ENCODE peak calls at places on chromosome 1, in seven cellular contexts. N is GM23338; Y is mammary epithelial cell; D is GM06990; U is left lung; X is CD8-positive, alpha-beta T cell; E is endodermal cell. F is an unnamed sample. For H3K36me3, the result is how much of the 10 kb centered on the place peaks cover.

GRCh38 chr1:162387226-162388082 is 5.9 kb downstream of the C1orf226 start:
- DNase-seq in N (no peak), Y (no peak), D (no peak), U (no peak), X (no peak), E (peak), F (no peak)

GRCh38 chr1:147613506-147613905 is 56.8 kb downstream of the ACP6 start:
- DNase-seq in N (no peak), Y (no peak), D (no peak), U (no peak), X (no peak), E (no peak), F (no peak)

GRCh38 chr1:208595745-208596144 is 351.6 kb upstream of the PLXNA2 start:
- DNase-seq in N (no peak), Y (peak), D (no peak), U (no peak), X (no peak), E (no peak), F (no peak)

GRCh38 chr1:43441894-43442632 is 11.7 kb downstream of the HYI start:
- DNase-seq in N (no peak), Y (no peak), D (no peak), U (no peak), X (no peak), E (peak), F (no peak)

GRCh38 chr1:101122452-101123166 is 97.0 kb upstream of the DPH5 start:
- DNase-seq in N (no peak), Y (peak), D (peak), U (no peak), X (no peak), E (no peak), F (no peak)

GRCh38 chr1:43445618-43446387 is 7.9 kb downstream of the HYI start:
- DNase-seq in N (no peak), Y (no peak), D (no peak), U (peak), X (no peak), E (peak), F (no peak)

GRCh38 chr1:40820911-40821693 is 37.5 kb downstream of the KCNQ4 start:
- DNase-seq in N (no peak), Y (no peak), D (no peak), U (no peak), X (no peak), E (no peak), F (no peak)

GRCh38 chr1:93722081-93723031 is 40.7 kb upstream of the BCAR3 start:
- DNase-seq in N (peak), Y (no peak), D (no peak), U (no peak), X (no peak), E (no peak), F (no peak)

GRCh38 chr1:78833491-78833890 is 173.0 kb downstream of the ADGRL4 start:
- DNase-seq in N (no peak), Y (peak), D (no peak), U (no peak), X (no peak), E (no peak), F (peak)

GRCh38 chr1:198280080-198280479 is 123.3 kb downstream of the NEK7 start:
- DNase-seq in N (no peak), Y (no peak), D (no peak), U (no peak), X (no peak), E (no peak), F (no peak)

GRCh38 chr1:64194168-64195088 is 9.0 kb upstream of the UBE2U start:
- DNase-seq in N (no peak), Y (no peak), D (no peak), U (no peak), X (no peak), E (peak), F (no peak)

GRCh38 chr1:43284065-43284464 is 1.3 kb downstream of the C1orf210 start:
- DNase-seq in N (no peak), Y (no peak), D (no peak), U (no peak), X (no peak), E (peak), F (no peak)

GRCh38 chr1:213876531-213876930 is 111.2 kb upstream of the PROX1 start:
- DNase-seq in N (no peak), Y (no peak), D (no peak), U (no peak), X (no peak), E (peak), F (no peak)

GRCh38 chr1:84851839-84852238 is 41.2 kb downstream of the LPAR3 start:
- DNase-seq in N (no peak), Y (peak), D (no peak), U (no peak), X (no peak), E (no peak), F (peak)

GRCh38 chr1:41515131-41515678 is 30.7 kb upstream of the EDN2 start:
- DNase-seq in N (peak), Y (peak), D (no peak), U (peak), X (no peak), E (peak), F (no peak)

GRCh38 chr1:67645495-67646144 is 39.4 kb upstream of the GADD45A start:
- DNase-seq in N (no peak), Y (no peak), D (no peak), U (no peak), X (no peak), E (no peak), F (no peak)

GRCh38 chr1:7469255-7469938 is 301.7 kb upstream of the VAMP3 start:
- DNase-seq in N (no peak), Y (peak), D (no peak), U (no peak), X (no peak), E (no peak), F (no peak)

GRCh38 chr1:116881879-116882520 is 27.7 kb upstream of the PTGFRN start:
- DNase-seq in N (peak), Y (peak), D (no peak), U (peak), X (no peak), E (peak), F (no peak)

GRCh38 chr1:93471911-93472310 is 24.0 kb downstream of the FNBP1L start:
- DNase-seq in N (no peak), Y (peak), D (no peak), U (no peak), X (no peak), E (no peak), F (no peak)

GRCh38 chr1:40988280-40988679 is 8.8 kb downstream of the CTPS1 start:
- DNase-seq in N (no peak), Y (no peak), D (no peak), U (no peak), X (no peak), E (no peak), F (no peak)

GRCh38 chr1:85611390-85611789 is 30.8 kb downstream of the CCN1 start:
- DNase-seq in N (no peak), Y (peak), D (no peak), U (no peak), X (no peak), E (peak), F (no peak)

GRCh38 chr1:202521886-202522285 is 173.4 kb downstream of the PPP1R12B start:
- DNase-seq in N (no peak), Y (no peak), D (no peak), U (no peak), X (no peak), E (no peak), F (no peak)

GRCh38 chr1:10615336-10615735 is 140.6 kb downstream of the PEX14 start:
- DNase-seq in N (no peak), Y (no peak), D (no peak), U (no peak), X (no peak), E (peak), F (no peak)

GRCh38 chr1:17304827-17305177 is 3.2 kb upstream of the PADI4 start:
- DNase-seq in N (no peak), Y (no peak), D (no peak), U (no peak), X (no peak), E (peak), F (no peak)

GRCh38 chr1:28129150-28129549 is 40.7 kb upstream of the EYA3 start:
- DNase-seq in N (no peak), Y (peak), D (no peak), U (no peak), X (no peak), E (no peak), F (peak)

GRCh38 chr1:223748773-223749733 is 36.7 kb downstream of the CAPN2 start:
- DNase-seq in N (peak), Y (no peak), D (peak), U (peak), X (peak), E (peak), F (no peak)

GRCh38 chr1:16925635-16926490 is 4.1 kb downstream of the CROCC start:
- DNase-seq in N (no peak), Y (peak), D (no peak), U (no peak), X (no peak), E (no peak), F (no peak)

GRCh38 chr1:207304710-207305151 is 16.7 kb upstream of the CD55 start:
- DNase-seq in N (no peak), Y (peak), D (no peak), U (no peak), X (no peak), E (no peak), F (no peak)

GRCh38 chr1:117000142-117000541 is 1.4 kb upstream of the CD101 start:
- DNase-seq in N (no peak), Y (no peak), D (no peak), U (no peak), X (no peak), E (no peak), F (no peak)

DNA sequence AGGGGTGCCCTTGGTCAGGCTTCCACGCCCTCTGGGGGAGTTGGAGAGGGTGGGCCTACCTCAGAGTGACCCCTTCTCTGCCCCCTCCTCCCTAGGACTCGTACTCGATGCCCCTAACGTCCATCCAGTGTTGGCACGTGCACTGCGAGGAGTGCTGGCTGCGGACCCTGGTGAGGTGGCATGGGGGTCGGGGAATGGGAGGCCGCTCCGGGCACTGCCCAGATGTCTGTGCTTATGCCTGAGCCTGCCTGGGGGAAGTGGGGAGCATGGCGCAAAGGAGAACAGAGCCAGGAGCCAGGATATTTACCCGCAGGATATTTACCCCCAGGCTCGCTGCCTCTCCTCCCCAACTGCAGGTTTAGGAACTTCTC is 24.5 kb downstream of the TMEM53 start:
- DNase-seq in N (no peak), Y (no peak), D (no peak), U (no peak), X (no peak), E (no peak), F (no peak)
- H3K36me3 ChIP-seq in N (under half), Y (under half), D (under half), U (half or more), X (half or more), E (half or more), F (under half)

DNA sequence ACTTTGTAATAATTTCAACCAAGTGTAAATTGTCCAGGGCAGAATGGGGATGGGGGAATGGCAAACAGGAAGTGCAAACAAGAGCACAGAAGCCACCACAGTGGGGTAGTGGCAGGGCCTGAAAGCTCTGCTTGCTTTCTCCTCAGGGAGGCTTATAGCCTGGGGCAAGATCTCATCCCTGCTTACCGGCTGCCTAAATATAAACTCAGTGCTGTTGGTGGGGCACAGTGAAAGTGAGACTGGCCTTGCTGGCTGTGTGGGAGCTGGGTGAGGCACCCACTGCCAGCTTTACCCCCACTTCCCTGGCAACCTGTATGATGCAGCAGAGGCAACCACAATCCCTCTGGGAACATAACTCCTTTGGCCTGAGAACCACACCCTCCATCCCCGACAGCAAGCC is 15.2 kb downstream of the STYXL2 start:
- DNase-seq in N (no peak), Y (peak), D (no peak), U (no peak), X (no peak), E (peak), F (no peak)
- H3K4me3 ChIP-seq in N (no peak), Y (no peak), D (no peak), U (no peak), X (no peak), E (no peak), F (no peak)

GRCh38 chr1:21882721-21883415 is 54.2 kb downstream of the HSPG2 start:
- DNase-seq in N (no peak), Y (no peak), D (no peak), U (no peak), X (no peak), E (no peak), F (no peak)

GRCh38 chr1:21885236-21886037 is 51.7 kb downstream of the HSPG2 start:
- DNase-seq in N (no peak), Y (no peak), D (no peak), U (no peak), X (no peak), E (no peak), F (no peak)

GRCh38 chr1:21887216-21887736 is 49.8 kb downstream of the HSPG2 start:
- DNase-seq in N (no peak), Y (no peak), D (no peak), U (no peak), X (no peak), E (no peak), F (no peak)

GRCh38 chr1:21886486-21887215 is 50.5 kb downstream of the HSPG2 start:
- DNase-seq in N (no peak), Y (no peak), D (no peak), U (no peak), X (no peak), E (no peak), F (no peak)

DNA sequence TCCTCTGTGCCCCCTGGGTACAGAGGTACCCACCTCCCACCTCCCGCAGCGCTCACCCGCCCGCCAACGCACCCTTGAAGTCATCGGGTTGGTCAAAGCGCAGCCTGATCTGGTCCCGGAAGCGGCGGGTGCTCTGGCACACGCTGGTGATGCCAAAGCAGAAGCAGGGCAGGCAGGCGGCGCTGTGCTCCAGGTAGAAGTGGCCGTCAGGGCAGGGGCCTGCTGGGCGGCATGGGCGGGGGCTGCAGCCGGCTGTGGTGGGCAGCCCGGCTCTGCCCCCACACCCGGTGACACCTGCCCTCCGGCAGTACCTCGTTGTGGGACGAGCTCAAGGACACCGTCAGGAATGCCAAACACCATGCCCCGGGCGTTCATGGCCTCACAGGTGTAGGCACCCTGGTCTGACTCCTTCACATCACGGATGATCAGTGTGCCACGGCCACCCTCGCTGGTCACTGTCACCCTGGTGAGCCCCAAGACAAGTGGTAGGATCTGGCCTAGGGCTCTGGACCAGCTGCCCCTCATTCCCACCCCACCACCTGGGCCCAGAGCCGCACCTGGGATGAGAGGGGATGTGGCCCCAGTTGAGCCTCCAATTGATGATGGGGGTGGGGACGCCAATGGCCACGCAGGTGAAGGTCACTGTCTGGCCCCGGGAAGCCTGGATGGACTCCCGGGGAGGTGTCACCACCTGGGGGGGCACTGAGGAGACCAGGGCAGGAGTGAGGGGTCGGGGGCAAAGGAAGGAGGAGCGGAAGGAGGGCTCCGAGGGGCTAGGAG is 52.5 kb downstream of the HSPG2 start:
- DNase-seq in N (no peak), Y (no peak), D (no peak), U (no peak), X (no peak), E (no peak), F (no peak)
- TF ChIP-seq CTCF in N (no peak), Y (no peak), D (no peak), U (no peak), X (no peak), E (no peak), F (no peak)

GRCh38 chr1:35433714-35434113 is 123.5 kb downstream of the KIAA0319L start:
- DNase-seq in N (no peak), Y (no peak), D (no peak), U (no peak), X (no peak), E (no peak), F (no peak)
- H3K36me3 ChIP-seq in N (under half), Y (under half), D (under half), U (half or more), X (under half), E (half or more), F (under half)

DNA sequence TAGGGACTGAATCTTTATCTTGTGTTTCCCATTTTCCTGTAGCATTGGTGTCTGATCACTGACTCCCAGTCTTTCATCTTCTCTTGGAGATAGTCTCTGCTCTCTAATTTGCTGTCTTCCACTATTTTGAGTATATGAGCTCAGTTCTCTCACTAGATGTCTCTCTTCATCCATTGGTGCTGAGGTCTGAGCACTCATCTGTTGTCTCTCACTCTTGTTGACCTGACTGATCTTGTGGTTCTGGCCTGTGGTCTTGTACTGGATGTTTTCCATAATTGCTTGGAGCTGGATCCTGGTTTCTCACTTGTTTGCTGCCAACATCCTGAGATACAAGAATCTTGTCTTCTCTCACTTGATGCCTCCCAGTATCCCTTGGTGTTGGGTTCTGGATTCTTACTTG is 25.1 kb upstream of the S100A11 start:
- DNase-seq in N (no peak), Y (no peak), D (no peak), U (no peak), X (no peak), E (no peak), F (no peak)
- H3K4me3 ChIP-seq in N (no peak), Y (no peak), D (no peak), U (no peak), X (no peak), E (no peak), F (no peak)

GRCh38 chr1:237562247-237562823 is 328.4 kb downstream of the ZP4 start:
- DNase-seq in N (peak), Y (peak), D (peak), U (no peak), X (no peak), E (peak), F (peak)
- TF ChIP-seq CTCF in N (peak), Y (peak), D (peak), U (peak), X (peak), E (peak), F (peak)

DNA sequence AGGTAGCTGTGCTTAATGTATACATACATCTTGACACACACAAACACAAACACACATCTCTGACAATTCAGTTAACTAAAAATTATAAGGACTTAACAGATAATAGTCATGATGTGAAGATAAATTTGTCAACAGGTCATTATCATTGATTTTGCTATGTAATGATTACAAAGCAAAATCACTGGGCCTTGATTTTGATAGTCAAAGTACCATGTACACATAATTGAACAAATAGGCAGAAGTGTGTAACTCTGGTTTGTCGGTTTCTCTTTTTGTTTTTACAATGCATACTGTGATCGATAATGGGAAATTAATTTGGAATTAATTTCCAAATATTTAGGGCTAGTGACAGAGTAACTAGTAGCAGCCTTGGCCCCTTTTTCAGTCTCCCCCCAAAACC is 30.8 kb downstream of the PTBP2 start:
- DNase-seq in N (no peak), Y (no peak), D (no peak), U (no peak), X (no peak), E (no peak), F (no peak)
- H3K36me3 ChIP-seq in N (under half), Y (under half), D (under half), U (half or more), X (under half), E (half or more), F (under half)

DNA sequence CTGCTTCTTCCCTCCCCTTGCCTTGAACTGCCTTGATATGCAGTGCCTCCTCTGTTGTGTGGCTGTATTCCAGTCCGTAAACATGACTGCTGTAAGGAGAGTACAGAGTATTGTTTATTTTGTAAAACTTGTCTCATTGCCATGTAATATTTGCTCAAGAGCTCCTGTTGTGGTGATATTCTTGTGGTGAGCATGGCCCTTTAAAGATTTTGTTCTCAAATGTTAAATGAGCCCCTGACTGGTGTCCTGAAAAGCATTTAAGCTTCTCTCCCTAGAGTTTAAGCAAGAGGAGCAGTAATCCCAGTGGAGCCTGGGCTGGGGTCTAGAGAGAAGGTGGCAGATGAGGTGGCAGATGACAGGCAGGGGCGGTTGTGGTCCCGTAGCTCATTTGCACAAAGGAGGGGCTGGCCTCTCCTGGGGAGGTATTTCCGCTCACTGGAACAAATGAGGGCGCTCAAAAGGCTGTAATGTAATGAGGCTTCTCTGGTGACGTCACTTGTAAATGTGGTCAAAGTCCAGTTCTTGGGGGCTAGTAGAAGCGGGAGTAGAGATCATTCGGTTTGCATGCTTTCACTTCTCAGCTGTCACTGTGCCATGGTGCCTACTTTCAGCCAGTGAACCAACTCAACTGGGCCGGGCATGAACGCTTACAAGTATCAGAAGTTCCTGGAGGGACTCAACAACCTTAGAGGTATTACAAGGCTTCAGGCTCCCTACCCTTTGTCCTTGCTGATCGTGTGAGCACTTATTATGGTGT is 46.0 kb upstream of the MACF1 start:
- DNase-seq in N (peak), Y (peak), D (no peak), U (peak), X (no peak), E (peak), F (peak)
- H3K4me3 ChIP-seq in N (peak), Y (peak), D (no peak), U (peak), X (no peak), E (peak), F (peak)

F was measured in kidney epithelial cell.